ENCODE peak calls at places on chromosomes 2 and 18, in five cellular contexts. Q is A549, N is breast epithelium, X is stomach, G is adrenal gland. U is an unnamed sample.
A peak's percentile ranks its signal among the peaks of the same experiment; 100 is the strongest.

GRCh38 chr2:188569441-188569840 is 277.8 kb downstream of the GULP1 start:
- DNase-seq in G (no peak), X (no peak), Q (no peak), N (no peak), U (peak; percentile 22)

GRCh38 chr2:28408764-28409599 is 16.3 kb downstream of the FOSL2 start:
- DNase-seq in N (no peak), G (no peak), Q (no peak), X (no peak), U (peak; percentile 62)

GRCh38 chr2:75200140-75200985 is 1.0 kb upstream of the TACR1 start:
- DNase-seq in N (no peak), Q (peak; percentile 68), X (peak; percentile 79), G (peak; percentile 58), U (peak; percentile 28)

GRCh38 chr2:71856709-71857525 is 290.7 kb downstream of the CYP26B1 start:
- DNase-seq in Q (peak; percentile 26), G (no peak), X (no peak), N (no peak), U (no peak)

GRCh38 chr2:8300216-8300615 is 381.6 kb upstream of the ID2 start:
- DNase-seq in Q (no peak), N (no peak), G (no peak), X (no peak), U (no peak)

GRCh38 chr2:58319481-58319880 is 78.4 kb upstream of the FANCL start:
- DNase-seq in N (no peak), G (no peak), X (no peak), Q (no peak), U (no peak)

GRCh38 chr2:242043538-242044205 is 174.1 kb downstream of the RTP5 start:
- DNase-seq in X (no peak), N (no peak), G (no peak), Q (no peak), U (no peak)

GRCh38 chr2:74887445-74887951 is 53.6 kb downstream of the HK2 start:
- DNase-seq in Q (no peak), X (no peak), G (no peak), N (no peak), U (peak; percentile 90)

GRCh38 chr2:215982465-215982875 is 30.9 kb downstream of the MREG start:
- DNase-seq in G (no peak), N (peak; percentile 82), X (peak; percentile 62), Q (peak; percentile 90), U (peak; percentile 75)

GRCh38 chr18:58893388-58894099 is 28.9 kb downstream of the ZNF532 start:
- DNase-seq in N (no peak), X (no peak), Q (no peak), G (no peak), U (no peak)

GRCh38 chr2:47043891-47044239 is 111.2 kb downstream of the STPG4 start:
- DNase-seq in N (no peak), Q (no peak), G (no peak), X (no peak), U (no peak)

GRCh38 chr18:4691836-4692235 is 236.7 kb upstream of the DLGAP1 start:
- DNase-seq in N (no peak), Q (no peak), G (no peak), X (no peak), U (no peak)

GRCh38 chr2:205763708-205764501 is 81.6 kb downstream of the NRP2 start:
- DNase-seq in G (peak; percentile 45), X (peak; percentile 50), Q (peak; percentile 67), N (no peak), U (peak; percentile 95)

GRCh38 chr2:235551965-235552364 is 58.1 kb downstream of the AGAP1 start:
- DNase-seq in G (peak; percentile 32), N (no peak), X (peak; percentile 68), Q (peak; percentile 78), U (peak; percentile 45)

GRCh38 chr2:38214209-38214717 is 138.3 kb upstream of the CYP1B1 start:
- DNase-seq in Q (no peak), N (no peak), X (no peak), G (no peak), U (no peak)

GRCh38 chr18:58590827-58591226 is 38.1 kb downstream of the ALPK2 start:
- DNase-seq in N (no peak), Q (no peak), G (no peak), X (no peak), U (no peak)

GRCh38 chr2:86442642-86443005 is 1.5 kb downstream of the KDM3A start:
- DNase-seq in N (peak; percentile 94), G (peak; percentile 83), Q (peak; percentile 92), X (peak; percentile 66), U (peak; percentile 91)

GRCh38 chr2:86440631-86441391 is at the start of gene KDM3A:
- DNase-seq in Q (peak; percentile 100), X (peak; percentile 99), N (peak; percentile 100), G (peak; percentile 100), U (peak; percentile 100)

GRCh38 chr2:86441789-86442641 is 844 bp downstream of the KDM3A start:
- DNase-seq in G (peak; percentile 61), X (peak; percentile 51), Q (peak; percentile 60), N (peak; percentile 48), U (peak; percentile 59)

GRCh38 chr2:86441392-86441788 is 219 bp downstream of the KDM3A start:
- DNase-seq in N (no peak), G (no peak), Q (no peak), X (no peak), U (peak; percentile 4)

GRCh38 chr2:86439879-86440630 is 1.1 kb upstream of the KDM3A start:
- DNase-seq in G (no peak), X (no peak), N (no peak), Q (peak; percentile 13), U (no peak)
- H3K4me3 ChIP-seq in G (no peak overlapping the region), X (peak overlapping the region; percentile 83), N (peak overlapping the region; percentile 68), Q (peak overlapping the region; percentile 5), U (no peak overlapping the region)

GRCh38 chr2:3867451-3867850 is 164.1 kb downstream of the DCDC2C start:
- DNase-seq in Q (no peak), N (no peak), G (no peak), X (no peak), U (no peak)

GRCh38 chr2:3870222-3870621 is 166.8 kb downstream of the DCDC2C start:
- DNase-seq in Q (no peak), X (no peak), G (no peak), N (no peak), U (no peak)

GRCh38 chr2:3868012-3868411 is 164.6 kb downstream of the DCDC2C start:
- DNase-seq in X (no peak), G (no peak), Q (no peak), N (no peak), U (no peak)

GRCh38 chr2:3870997-3871396 is 167.6 kb downstream of the DCDC2C start:
- DNase-seq in N (no peak), G (no peak), X (no peak), Q (no peak), U (no peak)

GRCh38 chr2:3868426-3868825 is 165.1 kb downstream of the DCDC2C start:
- DNase-seq in G (no peak), N (no peak), Q (no peak), X (no peak), U (no peak)
- H3K4me3 ChIP-seq in G (no peak overlapping the region), N (no peak overlapping the region), Q (no peak overlapping the region), X (no peak overlapping the region), U (no peak overlapping the region)

GRCh38 chr2:189613077-189613636 is 32.6 kb upstream of the SLC40A1 start:
- DNase-seq in G (peak; percentile 54), Q (peak; percentile 91), N (no peak), X (no peak), U (peak; percentile 71)
- H3K4me3 ChIP-seq in G (no peak overlapping the region), Q (peak overlapping the region; percentile 37), N (peak overlapping the region; percentile 13), X (peak overlapping the region; percentile 2), U (peak overlapping the region; percentile 16)

GRCh38 chr2:171541202-171541884 is 19.1 kb downstream of the CYBRD1 start:
- DNase-seq in Q (peak; percentile 52), X (no peak), N (no peak), G (no peak), U (no peak)
- H3K4me3 ChIP-seq in Q (no peak overlapping the region), X (no peak overlapping the region), N (no peak overlapping the region), G (no peak overlapping the region), U (no peak overlapping the region)

GRCh38 chr18:32509121-32509520 is 38.4 kb upstream of the GAREM1 start:
- DNase-seq in G (no peak), N (no peak), X (no peak), Q (no peak), U (no peak)

GRCh38 chr18:32507093-32507492 is 36.4 kb upstream of the GAREM1 start:
- DNase-seq in G (no peak), X (no peak), Q (no peak), N (no peak), U (no peak)

DNA sequence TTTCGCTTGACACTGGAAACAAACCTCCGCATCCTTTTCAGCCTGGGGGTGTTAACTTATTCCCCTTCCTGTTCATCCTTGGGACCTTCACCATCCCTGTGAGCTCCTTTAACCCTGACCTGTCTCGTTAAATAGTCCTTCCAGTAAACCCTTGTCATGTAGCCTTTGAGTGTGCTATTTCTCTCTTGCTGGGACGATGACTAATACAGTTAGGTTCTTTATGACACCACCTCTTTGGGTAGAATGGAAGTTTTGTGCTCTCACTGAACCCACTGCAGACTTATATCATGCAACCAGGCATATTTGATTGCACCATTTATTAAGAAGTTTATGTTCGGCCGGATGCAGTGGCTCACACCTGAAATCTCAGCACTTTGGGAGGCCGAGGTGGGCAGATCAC is 40.5 kb upstream of the GAREM1 start:
- DNase-seq in N (no peak), Q (no peak), X (no peak), G (no peak), U (no peak)
- H3K4me3 ChIP-seq in N (no peak overlapping the region), Q (no peak overlapping the region), X (no peak overlapping the region), G (no peak overlapping the region), U (no peak overlapping the region)

GRCh38 chr18:73552171-73552570 is 595.5 kb downstream of the FBXO15 start:
- DNase-seq in G (no peak), N (no peak), X (no peak), Q (no peak), U (no peak)

GRCh38 chr18:73545497-73545896 is 602.1 kb downstream of the FBXO15 start:
- DNase-seq in Q (no peak), N (no peak), X (no peak), G (no peak), U (no peak)

GRCh38 chr18:73551211-73551610 is 596.4 kb downstream of the FBXO15 start:
- DNase-seq in G (no peak), Q (no peak), N (no peak), X (no peak), U (no peak)

GRCh38 chr18:73544618-73545017 is 603.0 kb downstream of the FBXO15 start:
- DNase-seq in N (no peak), Q (no peak), X (no peak), G (no peak), U (no peak)

GRCh38 chr18:73549236-73549635 is 598.4 kb downstream of the FBXO15 start:
- DNase-seq in G (no peak), N (no peak), Q (no peak), X (no peak), U (peak; percentile 41)
- H3K4me3 ChIP-seq in G (no peak overlapping the region), N (no peak overlapping the region), Q (no peak overlapping the region), X (no peak overlapping the region), U (no peak overlapping the region)

GRCh38 chr18:9806905-9807304 is 78.9 kb upstream of the TXNDC2 start:
- DNase-seq in G (no peak), X (no peak), Q (no peak), N (no peak), U (no peak)

GRCh38 chr18:9802175-9802747 is 83.5 kb upstream of the TXNDC2 start:
- DNase-seq in Q (no peak), N (no peak), G (no peak), X (no peak), U (no peak)

GRCh38 chr18:9804517-9805104 is 81.2 kb upstream of the TXNDC2 start:
- DNase-seq in G (no peak), Q (no peak), X (no peak), N (no peak), U (no peak)

GRCh38 chr18:9802774-9803697 is 82.7 kb upstream of the TXNDC2 start:
- DNase-seq in X (no peak), N (no peak), G (no peak), Q (no peak), U (peak; percentile 29)

GRCh38 chr18:9803698-9804516 is 81.9 kb upstream of the TXNDC2 start:
- DNase-seq in X (no peak), N (peak; percentile 47), G (peak; percentile 74), Q (no peak), U (no peak)
- H3K4me3 ChIP-seq in X (no peak overlapping the region), N (peak overlapping the region; percentile 15), G (no peak overlapping the region), Q (no peak overlapping the region), U (no peak overlapping the region)